ENCODE peak calls at places on chromosomes 1 and 21, in four cellular contexts. One of them, this sample, is unnamed.
A peak's percentile ranks its signal among the peaks of the same experiment; 100 is the strongest.

GRCh38 chr1:172252925-172253324 is 167.6 kb upstream of the C1orf105 start:
- DNase-seq in K562: no peak
- DNase-seq in HepG2: no peak
- DNase-seq in GM12878: no peak
- DNase-seq in this sample: no peak

GRCh38 chr1:112727716-112728115 is 12.6 kb upstream of the PPM1J start:
- DNase-seq in K562: no peak
- DNase-seq in HepG2: no peak
- DNase-seq in GM12878: no peak
- DNase-seq in this sample: no peak

GRCh38 chr1:201884472-201884871 is 4.2 kb upstream of the SHISA4 start:
- DNase-seq in K562: no peak
- DNase-seq in HepG2: no peak
- DNase-seq in GM12878: no peak
- DNase-seq in this sample: no peak

GRCh38 chr1:223248787-223249175 is 105.7 kb upstream of the TLR5 start:
- DNase-seq in K562: no peak
- DNase-seq in HepG2: no peak
- DNase-seq in GM12878: no peak
- DNase-seq in this sample: no peak

GRCh38 chr1:197140123-197140522 is 6.3 kb downstream of the ASPM start:
- DNase-seq in K562: no peak
- DNase-seq in HepG2: no peak
- DNase-seq in GM12878: no peak
- DNase-seq in this sample: no peak

GRCh38 chr1:224459051-224459450 is 24.5 kb upstream of the WDR26 start:
- DNase-seq in K562: no peak
- DNase-seq in HepG2: no peak
- DNase-seq in GM12878: no peak
- DNase-seq in this sample: no peak

GRCh38 chr1:2598329-2598931 is 11.9 kb downstream of the PRXL2B start:
- DNase-seq in K562: no peak
- DNase-seq in HepG2: no peak
- DNase-seq in GM12878: no peak
- DNase-seq in this sample: no peak

GRCh38 chr1:193971595-193971994 is 785.2 kb upstream of the B3GALT2 start:
- DNase-seq in K562: no peak
- DNase-seq in HepG2: no peak
- DNase-seq in GM12878: no peak
- DNase-seq in this sample: no peak

GRCh38 chr1:207091185-207091906 is 2.7 kb downstream of the C4BPB start:
- DNase-seq in K562: no peak
- DNase-seq in HepG2: peak; percentile 7
- DNase-seq in GM12878: no peak
- DNase-seq in this sample: no peak

GRCh38 chr21:45458281-45459170 is 53.6 kb downstream of the COL18A1 start:
- DNase-seq in K562: no peak
- DNase-seq in HepG2: no peak
- DNase-seq in GM12878: no peak
- DNase-seq in this sample: no peak

GRCh38 chr1:17274186-17275170 is 25.6 kb downstream of the PADI3 start:
- DNase-seq in K562: peak; percentile 88
- DNase-seq in HepG2: peak; percentile 24
- DNase-seq in GM12878: peak; percentile 11
- DNase-seq in this sample: peak; percentile 90

GRCh38 chr1:168291222-168291824 is 10.6 kb downstream of the TBX19 start:
- DNase-seq in K562: no peak
- DNase-seq in HepG2: no peak
- DNase-seq in GM12878: no peak
- DNase-seq in this sample: no peak

GRCh38 chr21:19508442-19508841 is 1104.9 kb upstream of the TMPRSS15 start:
- DNase-seq in K562: no peak
- DNase-seq in HepG2: no peak
- DNase-seq in GM12878: no peak
- DNase-seq in this sample: no peak

GRCh38 chr1:44300882-44301281 is 54.2 kb downstream of the ERI3 start:
- DNase-seq in K562: no peak
- DNase-seq in HepG2: no peak
- DNase-seq in GM12878: no peak
- DNase-seq in this sample: no peak

GRCh38 chr21:44529503-44530125 is 10.4 kb downstream of the KRTAP10-1 start:
- DNase-seq in K562: no peak
- DNase-seq in HepG2: no peak
- DNase-seq in GM12878: no peak
- DNase-seq in this sample: no peak

GRCh38 chr1:184160236-184160635 is 108.7 kb downstream of the TSEN15 start:
- DNase-seq in K562: no peak
- DNase-seq in HepG2: no peak
- DNase-seq in GM12878: peak; percentile 36
- DNase-seq in this sample: no peak

GRCh38 chr1:77539510-77540142 is 142.8 kb downstream of the ZZZ3 start:
- DNase-seq in K562: no peak
- DNase-seq in HepG2: no peak
- DNase-seq in GM12878: no peak
- DNase-seq in this sample: no peak

GRCh38 chr1:9080704-9081291 is 11.4 kb upstream of the SLC2A5 start:
- DNase-seq in K562: no peak
- DNase-seq in HepG2: no peak
- DNase-seq in GM12878: no peak
- DNase-seq in this sample: no peak

GRCh38 chr1:209612646-209613350 is 29.3 kb downstream of the CAMK1G start:
- DNase-seq in K562: no peak
- DNase-seq in HepG2: no peak
- DNase-seq in GM12878: no peak
- DNase-seq in this sample: no peak

GRCh38 chr1:223244366-223245103 is 101.5 kb upstream of the TLR5 start:
- DNase-seq in K562: peak; percentile 31
- DNase-seq in HepG2: no peak
- DNase-seq in GM12878: peak; percentile 30
- DNase-seq in this sample: no peak

GRCh38 chr1:200771625-200772555 is 33.2 kb downstream of the CAMSAP2 start:
- DNase-seq in K562: no peak
- DNase-seq in HepG2: no peak
- DNase-seq in GM12878: no peak
- DNase-seq in this sample: no peak

DNA sequence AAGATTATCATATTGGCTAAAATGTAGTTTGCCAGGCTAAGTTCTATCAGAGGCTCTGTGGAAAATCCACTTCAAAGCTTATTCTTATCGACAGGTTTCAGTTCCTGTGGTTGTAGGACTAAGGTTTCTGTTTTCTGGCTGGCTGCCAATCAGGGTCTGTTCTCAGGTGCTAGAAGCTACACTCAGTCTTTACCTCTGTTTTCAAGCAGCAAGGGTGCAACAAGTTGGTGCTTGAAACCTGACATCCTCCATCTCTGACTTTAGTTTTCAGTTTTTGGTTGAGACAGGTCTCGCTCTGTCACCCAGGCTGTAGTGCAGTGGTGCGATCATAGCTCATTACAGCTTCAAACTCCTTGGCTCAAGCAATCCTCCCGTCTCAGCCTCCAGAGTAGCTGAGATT is 15.3 kb upstream of the TMCO2 start:
- DNase-seq in K562: no peak
- DNase-seq in HepG2: no peak
- DNase-seq in GM12878: peak; percentile 94
- DNase-seq in this sample: no peak
- TF ChIP-seq FOXK2 in K562: no peak
- TF ChIP-seq FOXK2 in HepG2: no peak
- TF ChIP-seq FOXK2 in GM12878: no peak
- TF ChIP-seq FOXK2 in this sample: no peak

GRCh38 chr1:91732991-91733390 is 153.0 kb downstream of the TGFBR3 start:
- DNase-seq in K562: no peak
- DNase-seq in HepG2: no peak
- DNase-seq in GM12878: no peak
- DNase-seq in this sample: no peak

GRCh38 chr1:91735266-91735845 is 150.6 kb downstream of the TGFBR3 start:
- DNase-seq in K562: no peak
- DNase-seq in HepG2: peak; percentile 35
- DNase-seq in GM12878: no peak
- DNase-seq in this sample: no peak

GRCh38 chr1:91736146-91736998 is 149.6 kb downstream of the TGFBR3 start:
- DNase-seq in K562: no peak
- DNase-seq in HepG2: peak; percentile 31
- DNase-seq in GM12878: no peak
- DNase-seq in this sample: no peak

GRCh38 chr1:91737650-91738049 is 148.3 kb downstream of the TGFBR3 start:
- DNase-seq in K562: no peak
- DNase-seq in HepG2: no peak
- DNase-seq in GM12878: no peak
- DNase-seq in this sample: no peak

GRCh38 chr1:91736999-91737615 is 148.8 kb downstream of the TGFBR3 start:
- DNase-seq in K562: no peak
- DNase-seq in HepG2: peak; percentile 87
- DNase-seq in GM12878: no peak
- DNase-seq in this sample: peak; percentile 21
- TF ChIP-seq BHLHE40 in K562: no peak
- TF ChIP-seq BHLHE40 in HepG2: peak; percentile 76
- TF ChIP-seq BHLHE40 in GM12878: no peak
- TF ChIP-seq BHLHE40 in this sample: no peak

DNA sequence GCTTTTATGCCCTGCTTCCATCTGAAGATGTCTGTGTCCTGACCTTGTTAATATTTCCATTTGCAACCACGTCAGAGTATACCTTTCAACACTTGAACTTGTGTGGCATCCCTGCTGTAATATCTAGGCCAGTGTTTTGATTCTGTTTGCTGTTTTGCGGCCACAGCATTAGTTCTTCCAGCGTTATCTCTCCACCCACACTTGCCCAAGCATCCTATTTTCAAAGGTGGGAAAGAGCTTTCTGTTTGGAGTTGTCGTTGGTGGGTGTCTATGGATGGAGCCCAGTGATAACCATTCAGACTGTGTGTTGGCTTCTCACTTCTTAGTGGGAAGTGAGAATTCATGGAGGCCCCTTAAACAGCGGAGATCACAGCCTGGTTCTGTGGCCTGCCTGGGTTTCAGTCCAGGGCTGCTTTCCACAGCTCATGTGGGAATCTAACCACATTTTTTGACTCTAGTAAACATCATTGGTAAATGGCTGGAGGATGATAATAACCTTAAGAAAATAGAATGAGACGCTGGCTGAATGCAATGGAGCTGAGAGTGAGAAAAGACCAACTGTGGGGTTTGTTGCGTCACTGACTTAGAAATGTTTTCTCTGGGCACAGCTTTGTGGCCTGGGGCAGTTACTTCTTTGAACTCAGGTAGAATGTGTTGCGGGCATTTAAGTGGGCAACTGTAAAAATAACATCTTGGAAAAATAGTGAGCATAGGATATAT is 7.6 kb downstream of the TENT5C start:
- DNase-seq in K562: peak; percentile 67
- DNase-seq in HepG2: no peak
- DNase-seq in GM12878: no peak
- DNase-seq in this sample: no peak
- TF ChIP-seq FOXK2 in K562: no peak
- TF ChIP-seq FOXK2 in HepG2: no peak
- TF ChIP-seq FOXK2 in GM12878: no peak
- TF ChIP-seq FOXK2 in this sample: no peak

DNA sequence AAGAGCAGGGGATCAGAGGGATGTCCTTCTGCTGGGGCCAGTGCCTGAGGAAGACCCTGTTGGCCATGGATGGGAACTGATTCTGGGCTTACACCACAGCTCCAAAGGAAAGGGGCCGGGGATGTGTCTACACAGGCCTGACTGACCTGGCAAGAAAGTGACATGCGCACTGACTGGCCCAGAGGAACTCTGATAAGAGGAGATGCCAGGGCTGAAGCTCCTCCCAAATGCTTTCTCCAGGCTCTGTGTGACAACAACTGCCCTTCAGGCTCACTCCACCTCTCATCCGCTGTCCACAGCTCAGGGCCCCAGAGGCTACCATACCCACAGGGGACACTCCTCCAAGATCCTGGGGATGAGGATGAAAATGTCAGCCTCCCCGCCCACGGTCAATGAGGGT is 195.6 kb downstream of the TOMM20 start:
- DNase-seq in K562: no peak
- DNase-seq in HepG2: no peak
- DNase-seq in GM12878: no peak
- DNase-seq in this sample: no peak
- TF ChIP-seq BHLHE40 in K562: no peak
- TF ChIP-seq BHLHE40 in HepG2: no peak
- TF ChIP-seq BHLHE40 in GM12878: no peak
- TF ChIP-seq BHLHE40 in this sample: no peak

GRCh38 chr1:59214764-59215208 is 82.1 kb upstream of the FGGY start:
- DNase-seq in K562: no peak
- DNase-seq in HepG2: peak; percentile 97
- DNase-seq in GM12878: no peak
- DNase-seq in this sample: peak; percentile 75
- TF ChIP-seq FOXK2 in K562: no peak
- TF ChIP-seq FOXK2 in HepG2: peak; percentile 76
- TF ChIP-seq FOXK2 in GM12878: no peak
- TF ChIP-seq FOXK2 in this sample: peak; percentile 52

DNA sequence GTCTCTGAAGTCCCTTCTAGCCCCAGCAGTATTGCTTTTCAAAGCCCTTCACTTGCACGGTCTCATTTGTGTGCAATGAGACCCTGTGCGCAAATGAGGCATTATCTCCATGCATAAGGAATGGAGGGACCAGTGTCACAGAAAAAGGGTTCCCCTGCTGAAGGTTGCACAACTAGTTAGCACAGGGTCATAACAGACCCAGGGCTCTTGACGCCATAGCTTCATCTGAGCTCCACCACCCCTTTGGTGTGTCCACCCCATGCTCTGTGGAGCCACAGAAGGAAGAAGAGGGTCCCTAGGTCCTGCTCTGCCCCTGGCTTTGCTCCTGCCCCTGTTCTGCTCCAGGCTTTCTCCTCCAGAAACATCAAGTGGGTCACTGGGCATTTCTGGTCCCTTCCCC is 12.6 kb downstream of the SH2D2A start:
- DNase-seq in K562: no peak
- DNase-seq in HepG2: no peak
- DNase-seq in GM12878: no peak
- DNase-seq in this sample: no peak
- TF ChIP-seq BHLHE40 in K562: no peak
- TF ChIP-seq BHLHE40 in HepG2: no peak
- TF ChIP-seq BHLHE40 in GM12878: no peak
- TF ChIP-seq BHLHE40 in this sample: no peak

This sample was measured in HEK293T.